ENCODE peak calls at places on chromosome 12, in seven cellular contexts. L is mammary epithelial cell, O is fibroblast of pulmonary artery, T is A549, W is GM12865, P is fibroblast of lung, C is uterus. U is an unnamed sample.

GRCh38 chr12:30853561-30854133 is 72.9 kb upstream of the TSPAN11 start:
- DNase-seq in O (no peak), P (no peak), L (no peak), C (no peak), T (no peak), W (no peak), U (no peak)

GRCh38 chr12:131621701-131622421 is 89.0 kb upstream of the SFSWAP start:
- DNase-seq in W (no peak), P (no peak), C (no peak), T (no peak), O (no peak), L (no peak), U (no peak)

GRCh38 chr12:116333402-116333801 is 55.9 kb upstream of the MED13L start:
- DNase-seq in T (no peak), L (no peak), C (no peak), O (no peak), W (no peak), P (no peak), U (no peak)

GRCh38 chr12:21819678-21820077 is 45.2 kb upstream of the KCNJ8 start:
- DNase-seq in O (no peak), P (no peak), L (no peak), W (no peak), C (no peak), T (no peak), U (no peak)

GRCh38 chr12:91778938-91779400 is 366.7 kb downstream of the BTG1 start:
- DNase-seq in C (peak; percentile 59), W (peak; percentile 94), T (peak; percentile 96), P (peak; percentile 93), O (peak; percentile 83), L (peak; percentile 99), U (peak; percentile 93)

GRCh38 chr12:115354007-115354452 is 670.1 kb upstream of the TBX3 start:
- DNase-seq in W (peak; percentile 65), C (peak; percentile 89), L (peak; percentile 99), T (peak; percentile 85), P (peak; percentile 96), O (peak; percentile 96), U (peak; percentile 75)

GRCh38 chr12:89060133-89060532 is 292.2 kb downstream of the DUSP6 start:
- DNase-seq in T (no peak), C (no peak), O (no peak), P (no peak), L (no peak), W (no peak), U (no peak)

GRCh38 chr12:19482036-19482435 is 42.7 kb downstream of the AEBP2 start:
- DNase-seq in L (peak; percentile 3), O (no peak), W (peak; percentile 10), C (no peak), T (no peak), P (no peak), U (peak; percentile 23)

GRCh38 chr12:31768046-31768445 is 39.2 kb upstream of the AMN1 start:
- DNase-seq in T (no peak), W (peak; percentile 30), C (no peak), O (no peak), L (no peak), P (no peak), U (no peak)

GRCh38 chr12:57479376-57480115 is at the start of gene ARHGAP9:
- DNase-seq in W (peak; percentile 84), O (no peak), L (no peak), P (no peak), C (no peak), T (no peak), U (no peak)

GRCh38 chr12:117481470-117481869 is 120.0 kb upstream of the NOS1 start:
- DNase-seq in C (no peak), O (no peak), P (peak; percentile 3), L (no peak), T (no peak), W (no peak), U (no peak)

DNA sequence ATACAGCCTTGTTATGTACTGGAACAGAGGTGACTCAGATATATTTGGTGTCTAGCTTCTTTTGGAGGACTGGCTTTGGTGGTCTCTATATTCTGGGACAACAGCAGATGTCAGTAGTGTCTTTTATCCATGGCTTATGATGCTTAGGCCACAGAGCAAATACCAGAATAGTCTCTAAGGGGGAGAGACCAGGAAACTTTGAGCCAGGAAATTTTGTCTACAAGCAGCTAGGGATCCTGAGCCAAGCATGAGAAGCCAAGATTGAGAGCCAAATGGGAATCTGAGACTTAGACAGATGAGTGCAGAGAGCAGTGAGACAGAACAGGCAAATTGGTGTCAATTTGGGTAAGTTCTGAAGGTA is 28.4 kb upstream of the PTPRR start:
- DNase-seq in T (no peak), P (no peak), O (peak; percentile 40), W (no peak), L (no peak), C (no peak), U (no peak)
- TF ChIP-seq CTCF in T (no peak), P (no peak), O (no peak), W (no peak), L (no peak), C (no peak), U (no peak)

GRCh38 chr12:85036736-85037135 is 585 bp downstream of the LRRIQ1 start:
- DNase-seq in O (no peak), T (no peak), C (no peak), P (no peak), L (no peak), W (no peak), U (no peak)
- H3K4me3 ChIP-seq in O (peak overlapping the region; percentile 81), T (peak overlapping the region; percentile 50), C (peak overlapping the region; percentile 39), P (peak overlapping the region; percentile 59), L (peak overlapping the region; percentile 64), W (peak overlapping the region; percentile 66), U (peak overlapping the region; percentile 89)

GRCh38 chr12:104827587-104827986 is 130.5 kb downstream of the SLC41A2 start:
- DNase-seq in W (no peak), L (no peak), P (no peak), T (no peak), C (no peak), O (peak; percentile 17), U (no peak)
- TF ChIP-seq CTCF in W (no peak), L (peak; percentile 21), P (peak; percentile 56), T (no peak), C (no peak), O (peak; percentile 41), U (peak; percentile 36)

GRCh38 chr12:46174919-46175318 is 93.9 kb downstream of the SLC38A1 start:
- DNase-seq in C (no peak), L (no peak), W (no peak), T (no peak), O (no peak), P (no peak), U (no peak)
- H3K4me3 ChIP-seq in C (no peak overlapping the region), L (no peak overlapping the region), W (no peak overlapping the region), T (no peak overlapping the region), O (no peak overlapping the region), P (no peak overlapping the region), U (no peak overlapping the region)

U was measured in epithelial cell of proximal tubule.